ENCODE peak calls at places on chromosomes 7 and 10, in nine cellular contexts. T is left ventricle myocardium inferior, I is right atrium auricular region, X is stomach, Y is HCT116, R is ovary, G is Panc1, V is cardiac muscle cell, C is PC-9. N is an unnamed sample. For H3K4me1 and H3K36me3, the result is how much of the 10 kb centered on the place peaks cover.

GRCh38 chr10:62655337-62655994 is 149.1 kb upstream of the ADO start:
- DNase-seq in T (no peak), I (no peak), G (no peak), Y (no peak), V (no peak), R (no peak), C (no peak), X (no peak), N (no peak)

GRCh38 chr10:114239117-114239993 is at the start of gene VWA2:
- DNase-seq in C (peak), R (no peak), X (peak), I (no peak), V (no peak), Y (no peak), G (no peak), T (peak), N (peak)

GRCh38 chr7:118974836-118975235 is 750.3 kb downstream of the ANKRD7 start:
- DNase-seq in R (no peak), T (no peak), Y (no peak), X (no peak), I (no peak), C (no peak), V (no peak), G (no peak), N (no peak)

GRCh38 chr7:42549866-42550485 is 313.0 kb upstream of the GLI3 start:
- DNase-seq in X (no peak), Y (no peak), I (no peak), T (no peak), R (no peak), G (no peak), C (no peak), V (no peak), N (no peak)

GRCh38 chr10:101066146-101066889 is 4.5 kb downstream of the KAZALD1 start:
- DNase-seq in Y (peak), C (peak), G (no peak), T (peak), I (peak), R (peak), X (peak), V (peak), N (peak)

GRCh38 chr7:90919766-90920165 is 323.6 kb downstream of the CDK14 start:
- DNase-seq in R (no peak), T (no peak), V (no peak), C (no peak), X (no peak), I (no peak), G (no peak), Y (no peak), N (no peak)

GRCh38 chr10:73183882-73184281 is 16.0 kb downstream of the FAM149B1 start:
- DNase-seq in T (no peak), X (no peak), G (no peak), C (no peak), Y (no peak), R (no peak), I (no peak), V (peak), N (no peak)

GRCh38 chr7:84720456-84721097 is 466.3 kb downstream of the SEMA3D start:
- DNase-seq in I (no peak), V (no peak), Y (no peak), C (no peak), G (no peak), R (no peak), T (no peak), X (no peak), N (no peak)

GRCh38 chr7:155384751-155385150 is 73.2 kb upstream of the EN2 start:
- DNase-seq in T (no peak), C (no peak), I (no peak), V (no peak), X (no peak), Y (no peak), R (no peak), G (no peak), N (no peak)

GRCh38 chr7:5780801-5781496 is 514 bp downstream of the RNF216 start:
- DNase-seq in R (no peak), G (no peak), T (peak), C (peak), X (peak), Y (no peak), I (peak), V (peak), N (peak)

GRCh38 chr7:835491-836401 is 3.5 kb downstream of the SUN1 start:
- DNase-seq in T (no peak), G (no peak), R (no peak), I (no peak), C (no peak), X (peak), V (no peak), Y (no peak), N (peak)

GRCh38 chr7:127654404-127655392 is 2.7 kb downstream of the SND1 start:
- DNase-seq in I (no peak), Y (no peak), T (no peak), G (no peak), R (no peak), C (no peak), X (no peak), V (peak), N (no peak)

GRCh38 chr10:79084012-79084971 is 15.5 kb downstream of the ZMIZ1 start:
- DNase-seq in T (peak), I (peak), X (peak), V (peak), C (peak), R (peak), Y (no peak), G (no peak), N (no peak)

GRCh38 chr7:131829911-131830310 is 273.5 kb upstream of the PODXL start:
- DNase-seq in R (no peak), V (no peak), T (peak), C (no peak), X (no peak), I (no peak), G (no peak), Y (no peak), N (no peak)

GRCh38 chr10:62045765-62046521 is 144.4 kb downstream of the ARID5B start:
- DNase-seq in C (no peak), T (no peak), Y (no peak), R (no peak), I (no peak), G (no peak), V (peak), X (no peak), N (no peak)

GRCh38 chr7:121610243-121610642 is 214.1 kb upstream of the FAM3C start:
- DNase-seq in T (no peak), G (no peak), Y (no peak), X (peak), C (no peak), V (no peak), I (no peak), R (no peak), N (no peak)

GRCh38 chr10:48517911-48518321 is 87.0 kb downstream of the ARHGAP22 start:
- DNase-seq in G (no peak), I (no peak), X (peak), T (no peak), V (no peak), C (no peak), R (no peak), Y (no peak), N (no peak)

GRCh38 chr7:98996162-98996552 is 117.8 kb downstream of the TRRAP start:
- DNase-seq in C (no peak), R (no peak), V (no peak), I (no peak), Y (no peak), G (no peak), X (no peak), T (no peak), N (peak)

GRCh38 chr7:123208793-123209192 is 9.0 kb upstream of the SLC13A1 start:
- DNase-seq in I (no peak), C (no peak), R (no peak), X (no peak), Y (peak), T (no peak), G (no peak), V (peak), N (no peak)

GRCh38 chr10:69344591-69345244 is 66.4 kb downstream of the HK1 start:
- DNase-seq in V (no peak), Y (no peak), R (no peak), G (no peak), T (no peak), X (no peak), C (no peak), I (no peak), N (no peak)

GRCh38 chr7:111232249-111233084 is 141.5 kb downstream of the LRRN3 start:
- DNase-seq in T (no peak), G (peak), Y (peak), V (peak), I (no peak), R (no peak), X (no peak), C (no peak), N (no peak)

GRCh38 chr10:86283466-86284287 is 82.9 kb downstream of the GRID1 start:
- DNase-seq in I (peak), X (peak), C (no peak), R (no peak), T (no peak), V (no peak), G (no peak), Y (no peak), N (no peak)

GRCh38 chr7:94632338-94633024 is 23.5 kb downstream of the SGCE start:
- DNase-seq in X (no peak), Y (no peak), C (peak), G (no peak), I (no peak), V (peak), R (no peak), T (no peak), N (no peak)

GRCh38 chr10:13705526-13706169 is 118.9 kb downstream of the PRPF18 start:
- DNase-seq in X (no peak), T (peak), V (peak), R (no peak), C (no peak), Y (no peak), I (no peak), G (no peak), N (no peak)

GRCh38 chr7:18320971-18321567 is 174.5 kb upstream of the HDAC9 start:
- DNase-seq in G (peak), R (no peak), I (no peak), X (no peak), T (no peak), Y (peak), C (no peak), V (peak), N (no peak)

GRCh38 chr10:12214763-12215218 is 18.8 kb downstream of the CDC123 start:
- DNase-seq in C (peak), R (no peak), G (no peak), Y (no peak), X (no peak), I (no peak), T (no peak), V (peak), N (no peak)

GRCh38 chr7:120852700-120853099 is 5.2 kb downstream of the TSPAN12 start:
- DNase-seq in I (no peak), X (no peak), G (no peak), Y (no peak), T (no peak), C (no peak), R (no peak), V (no peak), N (no peak)

GRCh38 chr10:98815039-98815660 is 368.4 kb upstream of the HPS1 start:
- DNase-seq in G (no peak), V (no peak), T (no peak), C (no peak), R (no peak), Y (no peak), I (no peak), X (no peak), N (no peak)

GRCh38 chr7:35723011-35723410 is 28.1 kb upstream of the HERPUD2 start:
- DNase-seq in X (no peak), I (no peak), V (no peak), C (no peak), R (no peak), T (no peak), G (no peak), Y (no peak), N (no peak)

GRCh38 chr7:157932498-157933218 is 595.9 kb downstream of the DNAJB6 start:
- DNase-seq in V (no peak), R (no peak), Y (peak), X (no peak), T (no peak), G (peak), C (no peak), I (no peak), N (no peak)

GRCh38 chr10:95268438-95268837 is 22.4 kb downstream of the PDLIM1 start:
- DNase-seq in V (peak), X (no peak), T (peak), R (peak), G (no peak), I (peak), Y (no peak), C (no peak), N (peak)

GRCh38 chr7:41003031-41003925 is 699.6 kb downstream of the INHBA start:
- DNase-seq in X (peak), C (peak), V (peak), R (no peak), Y (peak), G (no peak), I (no peak), T (peak), N (peak)

GRCh38 chr10:98384531-98385133 is 30.4 kb downstream of the PYROXD2 start:
- DNase-seq in T (no peak), C (no peak), R (no peak), I (no peak), X (no peak), Y (no peak), V (no peak), G (no peak), N (peak)

GRCh38 chr7:73515184-73515583 is 6.9 kb downstream of the BAZ1B start:
- DNase-seq in C (no peak), V (no peak), G (no peak), Y (no peak), T (no peak), I (no peak), R (no peak), X (no peak), N (no peak)
- H3K4me1 ChIP-seq in C (under half), V (under half), G (under half), Y (under half), T (half or more), I (under half), R (under half), X (half or more), N (under half)

GRCh38 chr10:125107972-125108580 is 52.3 kb downstream of the CTBP2 start:
- DNase-seq in I (no peak), G (no peak), Y (no peak), X (no peak), R (no peak), V (no peak), T (no peak), C (no peak), N (no peak)
- H3K36me3 ChIP-seq in I (under half), G (under half), Y (under half), X (under half), R (under half), V (under half), T (under half), C (under half), N (under half)

GRCh38 chr10:44009891-44010290 is 361.2 kb upstream of the ZNF32 start:
- DNase-seq in V (no peak), C (no peak), T (no peak), Y (no peak), G (no peak), X (no peak), I (no peak), R (no peak), N (no peak)
- H3K27ac ChIP-seq in V (no peak), C (no peak), T (peak), Y (no peak), G (no peak), X (no peak), I (no peak), R (no peak), N (no peak)

GRCh38 chr7:1945558-1945957 is 275.5 kb downstream of the ELFN1 start:
- DNase-seq in T (no peak), X (no peak), I (no peak), R (no peak), G (no peak), V (no peak), C (no peak), Y (no peak), N (peak)
- H3K4me1 ChIP-seq in T (under half), X (under half), I (under half), R (under half), G (under half), V (under half), C (under half), Y (under half), N (under half)

N was measured in upper lobe of left lung.